ENCODE peak calls at places on chromosomes 13 and 19, in four cellular contexts. I, A, C and V are unnamed samples.

GRCh38 chr19:1856345-1856697 is 7.1 kb downstream of the KLF16 start:
- DNase-seq in I (no peak), A (no peak), C (no peak), V (no peak)

GRCh38 chr13:41130356-41130755 is 2.2 kb downstream of the KBTBD6 start:
- DNase-seq in I (no peak), A (no peak), C (no peak), V (no peak)

GRCh38 chr13:93169980-93170379 is 56.6 kb upstream of the GPC6 start:
- DNase-seq in I (no peak), A (no peak), C (no peak), V (peak; percentile 62)

GRCh38 chr19:1239796-1240737 is 1.5 kb upstream of the ATP5F1D start:
- DNase-seq in I (peak; percentile 92), A (peak; percentile 56), C (peak; percentile 91), V (no peak)

GRCh38 chr13:47415048-47415447 is 518.2 kb upstream of the HTR2A start:
- DNase-seq in I (no peak), A (no peak), C (no peak), V (no peak)

GRCh38 chr13:24671367-24672117 is 8.7 kb upstream of the ATP12A start:
- DNase-seq in I (no peak), A (peak; percentile 85), C (no peak), V (peak; percentile 41)

GRCh38 chr19:38281820-38282566 is 17.6 kb downstream of the SPINT2 start:
- DNase-seq in I (no peak), A (no peak), C (no peak), V (no peak)

GRCh38 chr19:31538879-31539278 is 189.6 kb upstream of the TSHZ3 start:
- DNase-seq in I (no peak), A (no peak), C (no peak), V (no peak)

GRCh38 chr19:40908981-40909380 is 26.9 kb upstream of the CYP2A7 start:
- DNase-seq in I (no peak), A (no peak), C (peak; percentile 10), V (no peak)

GRCh38 chr19:38255759-38256052 is 468 bp downstream of the PPP1R14A start:
- DNase-seq in I (no peak), A (no peak), C (no peak), V (no peak)

GRCh38 chr19:3062165-3063105 is at the start of gene TLE5:
- DNase-seq in I (peak; percentile 73), A (no peak), C (peak; percentile 68), V (no peak)

GRCh38 chr19:10752913-10753285 is 35.0 kb downstream of the DNM2 start:
- DNase-seq in I (no peak), A (no peak), C (no peak), V (no peak)

GRCh38 chr13:27022571-27023311 is 148.9 kb downstream of the USP12 start:
- DNase-seq in I (no peak), A (no peak), C (no peak), V (no peak)

GRCh38 chr19:49594157-49595005 is 3.4 kb downstream of the PRR12 start:
- DNase-seq in I (no peak), A (no peak), C (no peak), V (no peak)

GRCh38 chr13:114144606-114145244 is 12.3 kb upstream of the RASA3 start:
- DNase-seq in I (no peak), A (no peak), C (no peak), V (no peak)

GRCh38 chr13:113765241-113765910 is 6.3 kb downstream of the TMEM255B start:
- DNase-seq in I (no peak), A (no peak), C (no peak), V (no peak)

GRCh38 chr13:106650690-106651205 is 82.8 kb upstream of the ARGLU1 start:
- DNase-seq in I (no peak), A (no peak), C (no peak), V (no peak)

GRCh38 chr19:38826856-38827551 is 4.6 kb downstream of the ECH1 start:
- DNase-seq in I (no peak), A (no peak), C (no peak), V (no peak)

GRCh38 chr13:57624565-57625435 is 6.7 kb upstream of the PCDH17 start:
- DNase-seq in I (no peak), A (peak; percentile 21), C (no peak), V (no peak)

GRCh38 chr13:24261566-24261965 is 47.8 kb upstream of the C1QTNF9 start:
- DNase-seq in I (no peak), A (no peak), C (no peak), V (no peak)

GRCh38 chr19:45347570-45348366 is 7.2 kb downstream of the KLC3 start:
- DNase-seq in I (no peak), A (no peak), C (no peak), V (no peak)

GRCh38 chr13:23979361-23980159 is 82.3 kb upstream of the C1QTNF9B start:
- DNase-seq in I (no peak), A (peak; percentile 80), C (no peak), V (no peak)

GRCh38 chr13:83881917-83882625 is at the start of gene SLITRK1:
- DNase-seq in I (no peak), A (peak; percentile 37), C (no peak), V (no peak)

GRCh38 chr19:10037809-10038208 is 24.5 kb downstream of the RDH8 start:
- DNase-seq in I (no peak), A (no peak), C (no peak), V (no peak)

GRCh38 chr13:97627566-97627965 is 193.6 kb downstream of the RAP2A start:
- DNase-seq in I (no peak), A (peak; percentile 7), C (no peak), V (peak; percentile 52)

GRCh38 chr19:14118165-14119051 is 846 bp upstream of the PRKACA start:
- DNase-seq in I (peak; percentile 17), A (no peak), C (peak; percentile 39), V (no peak)

GRCh38 chr19:28633223-28634030 is 579.5 kb downstream of the UQCRFS1 start:
- DNase-seq in I (no peak), A (no peak), C (no peak), V (no peak)

GRCh38 chr13:44715287-44716224 is 139.4 kb upstream of the TSC22D1 start:
- DNase-seq in I (no peak), A (no peak), C (no peak), V (no peak)

GRCh38 chr13:80338781-80339577 is 1.9 kb downstream of the SPRY2 start:
- DNase-seq in I (no peak), A (peak; percentile 76), C (no peak), V (no peak)

GRCh38 chr19:1858412-1859081 is 4.8 kb downstream of the KLF16 start:
- DNase-seq in I (no peak), A (no peak), C (no peak), V (no peak)

GRCh38 chr19:45164577-45165335 is 4.0 kb upstream of the NKPD1 start:
- DNase-seq in I (peak; percentile 17), A (no peak), C (peak; percentile 53), V (no peak)

GRCh38 chr19:55857974-55858373 is 21.6 kb downstream of the NLRP4 start:
- DNase-seq in I (no peak), A (no peak), C (no peak), V (no peak)

GRCh38 chr19:11268783-11269267 is 6.5 kb upstream of the DOCK6 start:
- DNase-seq in I (no peak), A (no peak), C (no peak), V (peak; percentile 66)

GRCh38 chr19:7925171-7925837 is 631 bp downstream of the CTXN1 start:
- DNase-seq in I (peak; percentile 58), A (peak; percentile 39), C (peak; percentile 46), V (no peak)

GRCh38 chr19:10773969-10774368 is 56.1 kb downstream of the DNM2 start:
- DNase-seq in I (no peak), A (no peak), C (no peak), V (no peak)

GRCh38 chr19:52778811-52779210 is 7.8 kb downstream of the ZNF600 start:
- DNase-seq in I (no peak), A (no peak), C (no peak), V (no peak)

GRCh38 chr13:83377486-83377885 is 504.8 kb downstream of the SLITRK1 start:
- DNase-seq in I (no peak), A (peak; percentile 7), C (no peak), V (no peak)

GRCh38 chr19:40423938-40424337 is 1.9 kb downstream of the SERTAD1 start:
- DNase-seq in I (no peak), A (no peak), C (no peak), V (no peak)

GRCh38 chr13:23575632-23576031 is 5.4 kb downstream of the TNFRSF19 start:
- DNase-seq in I (no peak), A (no peak), C (no peak), V (no peak)